ENCODE peak calls at places on chromosomes 16 and 17, in nine cellular contexts. N is IMR-90; W is pancreas; M is COR-L47; K is activated T-cell treated with anti-CD3 and anti-CD28 coated beads for 1 hour; G is stimulated activated CD8-positive, alpha-beta memory T cell treated with anti-CD3 and anti-CD28 coated beads, Interleukin-4, amount 100 ng/mL, for 24 hours; Y is substantia nigra; E is naive B cell; H is kidney glomerular epithelial cell. L is an unnamed sample.

GRCh38 chr16:22252317-22252716 is 44.9 kb upstream of the POLR3E start:
- DNase-seq in N (no peak), W (no peak), M (no peak), K (no peak), G (no peak), Y (no peak), E (no peak), H (no peak), L (no peak)

GRCh38 chr16:68732068-68732680 is 4.9 kb upstream of the CDH1 start:
- DNase-seq in N (no peak), W (peak), M (peak), K (no peak), G (no peak), Y (no peak), E (no peak), H (peak), L (no peak)

GRCh38 chr17:1060991-1061390 is 64.1 kb downstream of the TIMM22 start:
- DNase-seq in N (peak), W (no peak), M (no peak), K (no peak), G (no peak), Y (no peak), E (no peak), H (peak), L (peak)

GRCh38 chr17:1313270-1314005 is 34.0 kb downstream of the TRARG1 start:
- DNase-seq in N (no peak), W (no peak), M (no peak), K (no peak), G (no peak), Y (no peak), E (no peak), H (no peak), L (no peak)

GRCh38 chr17:78991906-78992532 is 12.3 kb upstream of the LGALS3BP start:
- DNase-seq in N (no peak), W (no peak), M (no peak), K (no peak), G (no peak), Y (no peak), E (no peak), H (no peak), L (no peak)

GRCh38 chr16:4317471-4318170 is 1.8 kb downstream of the GLIS2 start:
- DNase-seq in N (no peak), W (peak), M (peak), K (no peak), G (no peak), Y (no peak), E (no peak), H (peak), L (no peak)

GRCh38 chr16:15946257-15947044 is 3.0 kb upstream of the ABCC1 start:
- DNase-seq in N (peak), W (no peak), M (no peak), K (no peak), G (no peak), Y (no peak), E (no peak), H (peak), L (no peak)

GRCh38 chr16:76535-77272 is 1.3 kb upstream of the MPG start:
- DNase-seq in N (peak), W (peak), M (peak), K (no peak), G (no peak), Y (no peak), E (no peak), H (peak), L (no peak)

GRCh38 chr17:7807206-7807605 is 26.8 kb upstream of the KDM6B start:
- DNase-seq in N (no peak), W (no peak), M (no peak), K (no peak), G (no peak), Y (no peak), E (no peak), H (no peak), L (no peak)

GRCh38 chr17:61330174-61331150 is 69.2 kb upstream of the TBX2 start:
- DNase-seq in N (no peak), W (no peak), M (no peak), K (no peak), G (no peak), Y (no peak), E (no peak), H (no peak), L (no peak)

GRCh38 chr17:1865252-1866037 is 35.6 kb downstream of the RPA1 start:
- DNase-seq in N (peak), W (peak), M (no peak), K (peak), G (peak), Y (no peak), E (peak), H (peak), L (peak)

GRCh38 chr16:19841184-19841583 is 43.5 kb downstream of the GPRC5B start:
- DNase-seq in N (no peak), W (no peak), M (no peak), K (no peak), G (no peak), Y (no peak), E (no peak), H (no peak), L (no peak)

GRCh38 chr16:77899416-77899815 is 111.1 kb downstream of the VAT1L start:
- DNase-seq in N (no peak), W (no peak), M (no peak), K (no peak), G (no peak), Y (no peak), E (no peak), H (no peak), L (no peak)

GRCh38 chr16:27408012-27408601 is 6.1 kb downstream of the IL21R start:
- DNase-seq in N (peak), W (no peak), M (no peak), K (no peak), G (no peak), Y (no peak), E (no peak), H (peak), L (no peak)

GRCh38 chr17:17819561-17819995 is 17.2 kb downstream of the SREBF1 start:
- DNase-seq in N (peak), W (peak), M (peak), K (peak), G (peak), Y (peak), E (no peak), H (peak), L (peak)

GRCh38 chr17:39791296-39791992 is 53.7 kb downstream of the GRB7 start:
- DNase-seq in N (no peak), W (no peak), M (no peak), K (no peak), G (no peak), Y (no peak), E (no peak), H (no peak), L (peak)